ENCODE peak calls at places on chromosomes 16 and 17, in ten cellular contexts. H, W, E, K, R, C, M, L, V and P are unnamed samples.

GRCh38 chr17:6567528-6568185 is 11.3 kb upstream of the PITPNM3 start:
- DNase-seq in H (peak), W (no peak), E (no peak), K (peak), R (no peak), C (no peak), M (no peak), L (peak), V (no peak), P (no peak)

GRCh38 chr17:50661795-50662391 is 27.2 kb downstream of the ABCC3 start:
- DNase-seq in H (no peak), W (peak), E (peak), K (peak), R (no peak), C (peak), M (no peak), L (peak), V (no peak), P (no peak)

GRCh38 chr16:168424-168823 is 2.6 kb downstream of the HBM start:
- DNase-seq in H (no peak), W (peak), E (no peak), K (no peak), R (no peak), C (no peak), M (no peak), L (peak), V (no peak), P (no peak)

GRCh38 chr17:40556884-40557414 is 8.3 kb downstream of the CCR7 start:
- DNase-seq in H (no peak), W (no peak), E (no peak), K (no peak), R (no peak), C (no peak), M (peak), L (no peak), V (no peak), P (no peak)

GRCh38 chr16:23835390-23836077 is at the start of gene PRKCB:
- DNase-seq in H (peak), W (peak), E (no peak), K (no peak), R (peak), C (peak), M (peak), L (no peak), V (peak), P (no peak)

GRCh38 chr16:81616321-81617020 is 162.6 kb upstream of the PLCG2 start:
- DNase-seq in H (peak), W (no peak), E (peak), K (peak), R (peak), C (no peak), M (peak), L (no peak), V (peak), P (no peak)

GRCh38 chr16:48901712-48902374 is 291.9 kb upstream of the N4BP1 start:
- DNase-seq in H (peak), W (peak), E (peak), K (no peak), R (no peak), C (peak), M (peak), L (peak), V (no peak), P (no peak)

GRCh38 chr16:87993901-87994300 is 42.7 kb downstream of the BANP start:
- DNase-seq in H (no peak), W (no peak), E (no peak), K (no peak), R (no peak), C (no peak), M (no peak), L (no peak), V (no peak), P (no peak)

GRCh38 chr16:71834291-71834690 is 11.5 kb upstream of the ATXN1L start:
- DNase-seq in H (no peak), W (no peak), E (no peak), K (no peak), R (no peak), C (no peak), M (no peak), L (no peak), V (no peak), P (no peak)

GRCh38 chr17:64723781-64724180 is 61.7 kb upstream of the SMURF2 start:
- DNase-seq in H (no peak), W (no peak), E (peak), K (no peak), R (no peak), C (no peak), M (no peak), L (no peak), V (no peak), P (no peak)

GRCh38 chr16:47970291-47970931 is 185.4 kb downstream of the ABCC12 start:
- DNase-seq in H (peak), W (no peak), E (peak), K (no peak), R (no peak), C (peak), M (no peak), L (no peak), V (no peak), P (no peak)

GRCh38 chr16:27974896-27975540 is 88.5 kb downstream of the GSG1L start:
- DNase-seq in H (no peak), W (no peak), E (no peak), K (no peak), R (no peak), C (no peak), M (no peak), L (no peak), V (no peak), P (no peak)

GRCh38 chr17:56917559-56918296 is 3.9 kb upstream of the TRIM25 start:
- DNase-seq in H (no peak), W (no peak), E (peak), K (no peak), R (no peak), C (no peak), M (no peak), L (no peak), V (no peak), P (no peak)

GRCh38 chr16:67291461-67291860 is 12.1 kb downstream of the PLEKHG4 start:
- DNase-seq in H (no peak), W (no peak), E (no peak), K (no peak), R (no peak), C (no peak), M (no peak), L (no peak), V (no peak), P (no peak)

GRCh38 chr17:6713130-6713917 is at the start of gene SLC13A5:
- DNase-seq in H (peak), W (no peak), E (peak), K (no peak), R (no peak), C (peak), M (peak), L (no peak), V (no peak), P (no peak)

GRCh38 chr17:47879028-47879585 is 16.9 kb upstream of the SP2 start:
- DNase-seq in H (no peak), W (no peak), E (peak), K (no peak), R (no peak), C (no peak), M (no peak), L (no peak), V (no peak), P (no peak)

GRCh38 chr17:38705803-38706624 is 941 bp downstream of the MLLT6 start:
- DNase-seq in H (peak), W (peak), E (peak), K (no peak), R (no peak), C (peak), M (peak), L (peak), V (no peak), P (no peak)

GRCh38 chr17:69608808-69609494 is 194.5 kb downstream of the MAP2K6 start:
- DNase-seq in H (no peak), W (no peak), E (peak), K (peak), R (no peak), C (no peak), M (no peak), L (peak), V (no peak), P (no peak)

GRCh38 chr16:9098377-9099090 is 7.1 kb downstream of the HAPSTR1 start:
- DNase-seq in H (no peak), W (no peak), E (no peak), K (no peak), R (no peak), C (no peak), M (no peak), L (no peak), V (no peak), P (no peak)

GRCh38 chr17:42171831-42172230 is 9.1 kb downstream of the KCNH4 start:
- DNase-seq in H (peak), W (no peak), E (no peak), K (no peak), R (no peak), C (no peak), M (peak), L (no peak), V (no peak), P (no peak)